ENCODE peak calls at places on chromosomes 5 and 9, in seven cellular contexts. S is stimulated activated CD8-positive, alpha-beta memory T cell treated with anti-CD3 and anti-CD28 coated beads, Interleukin-12 subunit alpha, Interleukin-12 subunit beta, amount 100 ng/mL, for 4 hours; C is AG08396; O is WTC11; Y is stimulated activated effector memory CD8-positive, alpha-beta T cell treated with anti-CD3 and anti-CD28 coated beads, Interleukin-12 subunit alpha, Interleukin-12 subunit beta, amount 100 ng/mL, for 72 hours; A is stimulated activated CD4-positive, alpha-beta T cell treated with anti-CD3 and anti-CD28 coated beads, Interleukin-1b, Interleukin-23, amount 100 ng/mL, for 24 hours; Z is COR-L47. D is an unnamed sample.

GRCh38 chr9:98236881-98237487 is 18.5 kb downstream of the TBC1D2 start:
- DNase-seq in S (no peak), O (no peak), A (no peak), Z (no peak), Y (no peak), C (no peak), D (no peak)

GRCh38 chr9:70479880-70480291 is 65.4 kb upstream of the KLF9 start:
- DNase-seq in O (peak), A (no peak), C (peak), Y (no peak), Z (no peak), S (no peak), D (no peak)

GRCh38 chr5:125476888-125477585 is 730.6 kb upstream of the ZNF608 start:
- DNase-seq in A (no peak), O (no peak), C (peak), S (no peak), Z (no peak), Y (no peak), D (no peak)

GRCh38 chr5:178336889-178337785 is 104.5 kb upstream of the PHYKPL start:
- DNase-seq in A (no peak), C (no peak), S (no peak), O (peak), Z (no peak), Y (no peak), D (no peak)

GRCh38 chr5:180602481-180603075 is 11.3 kb upstream of the SCGB3A1 start:
- DNase-seq in S (no peak), A (no peak), Z (no peak), O (peak), Y (no peak), C (no peak), D (no peak)

GRCh38 chr9:18438300-18438925 is 35.5 kb upstream of the ADAMTSL1 start:
- DNase-seq in C (peak), Y (no peak), A (no peak), Z (no peak), S (no peak), O (peak), D (no peak)

GRCh38 chr9:115008536-115008935 is 78.1 kb upstream of the TNFSF8 start:
- DNase-seq in A (no peak), S (no peak), Z (no peak), O (no peak), C (peak), Y (no peak), D (peak)

GRCh38 chr5:146877178-146877681 is 1.3 kb downstream of the PPP2R2B start:
- DNase-seq in C (no peak), O (no peak), S (no peak), Y (no peak), A (no peak), Z (no peak), D (no peak)

GRCh38 chr9:126763130-126763764 is 41.6 kb upstream of the ZBTB43 start:
- DNase-seq in O (no peak), C (no peak), Z (no peak), Y (no peak), A (no peak), S (no peak), D (no peak)

GRCh38 chr9:114737118-114737517 is 55.1 kb upstream of the TEX48 start:
- DNase-seq in S (no peak), A (no peak), O (no peak), Y (no peak), Z (no peak), C (no peak), D (no peak)

GRCh38 chr9:131585375-131585774 is 40.1 kb downstream of the PRRT1B start:
- DNase-seq in C (no peak), Z (no peak), O (no peak), S (peak), Y (peak), A (no peak), D (no peak)

GRCh38 chr5:179854356-179854755 is 4.3 kb downstream of the MRNIP start:
- DNase-seq in A (no peak), S (no peak), C (no peak), O (no peak), Z (no peak), Y (no peak), D (no peak)

GRCh38 chr5:171893290-171893890 is 107.8 kb downstream of the SMIM23 start:
- DNase-seq in Z (no peak), Y (no peak), S (no peak), C (peak), A (no peak), O (no peak), D (no peak)

GRCh38 chr5:178477224-178478201 is 112.7 kb downstream of the COL23A1 start:
- DNase-seq in C (no peak), Z (no peak), A (no peak), S (no peak), Y (no peak), O (no peak), D (no peak)

D was measured in COLO829.